ENCODE peak calls at places on chromosomes 2 and 18, in six cellular contexts. P is IMR-90, V is HCT116, B is HepG2, I is K562, D is H1. X is an unnamed sample.

GRCh38 chr2:161036926-161037325 is 123.3 kb upstream of the TANK start:
- DNase-seq in P (no peak), V (no peak), B (no peak), I (no peak), D (no peak), X (no peak)

GRCh38 chr2:190763901-190764514 is 115.1 kb downstream of the NAB1 start:
- DNase-seq in P (peak; percentile 57), V (no peak), B (no peak), I (peak; percentile 17), D (no peak), X (no peak)

GRCh38 chr18:13280066-13280795 is 61.7 kb downstream of the LDLRAD4 start:
- DNase-seq in P (no peak), V (no peak), B (no peak), I (no peak), D (no peak), X (no peak)

GRCh38 chr2:25639696-25640095 is 33.7 kb downstream of the DTNB start:
- DNase-seq in P (no peak), V (no peak), B (no peak), I (no peak), D (no peak), X (no peak)

GRCh38 chr18:5150888-5151287 is 46.2 kb downstream of the AKAIN1 start:
- DNase-seq in P (no peak), V (no peak), B (no peak), I (no peak), D (no peak), X (no peak)

GRCh38 chr2:57880967-57881366 is 165.6 kb upstream of the VRK2 start:
- DNase-seq in P (no peak), V (no peak), B (no peak), I (no peak), D (no peak), X (no peak)

GRCh38 chr2:183060500-183061231 is 17.9 kb upstream of the DUSP19 start:
- DNase-seq in P (no peak), V (no peak), B (peak; percentile 58), I (no peak), D (no peak), X (no peak)

GRCh38 chr2:37318401-37318800 is 6.2 kb downstream of the PRKD3 start:
- DNase-seq in P (peak; percentile 96), V (no peak), B (no peak), I (no peak), D (no peak), X (no peak)

GRCh38 chr2:239953418-239954061 is 71.6 kb downstream of the NDUFA10 start:
- DNase-seq in P (peak; percentile 15), V (no peak), B (no peak), I (no peak), D (no peak), X (no peak)

GRCh38 chr2:217466799-217467198 is 536.0 kb downstream of the TNS1 start:
- DNase-seq in P (no peak), V (no peak), B (no peak), I (no peak), D (no peak), X (no peak)

GRCh38 chr2:3712424-3712823 is 9.0 kb downstream of the DCDC2C start:
- DNase-seq in P (no peak), V (no peak), B (no peak), I (no peak), D (no peak), X (no peak)

GRCh38 chr2:11748018-11748860 is 1.8 kb downstream of the LPIN1 start:
- DNase-seq in P (no peak), V (no peak), B (no peak), I (no peak), D (no peak), X (no peak)

GRCh38 chr2:30686000-30686399 is 121.2 kb downstream of the CAPN13 start:
- DNase-seq in P (no peak), V (no peak), B (peak; percentile 59), I (peak; percentile 31), D (no peak), X (peak; percentile 55)

GRCh38 chr2:39118786-39119499 is 1.9 kb downstream of the SOS1 start:
- DNase-seq in P (no peak), V (no peak), B (no peak), I (no peak), D (no peak), X (no peak)

GRCh38 chr2:119291588-119292167 is 68.0 kb downstream of the STEAP3 start:
- DNase-seq in P (no peak), V (no peak), B (peak; percentile 29), I (no peak), D (no peak), X (no peak)

GRCh38 chr2:238696323-238696722 is 151.6 kb upstream of the TWIST2 start:
- DNase-seq in P (no peak), V (no peak), B (no peak), I (no peak), D (no peak), X (no peak)

GRCh38 chr18:51908598-51908944 is 431.4 kb upstream of the DCC start:
- DNase-seq in P (no peak), V (no peak), B (no peak), I (no peak), D (no peak), X (no peak)

GRCh38 chr18:63119647-63120046 is 199.9 kb downstream of the BCL2 start:
- DNase-seq in P (peak; percentile 8), V (peak; percentile 31), B (peak; percentile 6), I (no peak), D (peak; percentile 3), X (peak; percentile 12)

GRCh38 chr2:235692671-235693171 is 198.9 kb downstream of the AGAP1 start:
- DNase-seq in P (no peak), V (no peak), B (no peak), I (no peak), D (no peak), X (no peak)

GRCh38 chr2:102193074-102193473 is 6.3 kb downstream of the IL1RL2 start:
- DNase-seq in P (peak; percentile 54), V (no peak), B (no peak), I (no peak), D (no peak), X (no peak)

GRCh38 chr2:239751719-239752355 is 273.3 kb downstream of the NDUFA10 start:
- DNase-seq in P (no peak), V (no peak), B (no peak), I (no peak), D (no peak), X (no peak)

GRCh38 chr2:25131567-25132295 is 36.6 kb downstream of the POMC start:
- DNase-seq in P (no peak), V (no peak), B (no peak), I (peak; percentile 57), D (no peak), X (no peak)

GRCh38 chr2:138503087-138503442 is 1.5 kb downstream of the SPOPL start:
- DNase-seq in P (no peak), V (no peak), B (no peak), I (no peak), D (no peak), X (no peak)

GRCh38 chr2:52269696-52270485 is 1238.0 kb upstream of the NRXN1 start:
- DNase-seq in P (peak; percentile 80), V (no peak), B (no peak), I (no peak), D (no peak), X (no peak)

GRCh38 chr2:209314641-209315040 is 109.2 kb upstream of the MAP2 start:
- DNase-seq in P (no peak), V (no peak), B (no peak), I (no peak), D (no peak), X (no peak)

GRCh38 chr2:226012116-226012515 is 612.6 kb downstream of the NYAP2 start:
- DNase-seq in P (no peak), V (no peak), B (no peak), I (no peak), D (no peak), X (no peak)
- TF ChIP-seq RAD21 in P (no peak), V (no peak), B (no peak), I (no peak), D (no peak), X (no peak)

GRCh38 chr2:949384-949893 is 1.2 kb upstream of the SNTG2 start:
- DNase-seq in P (no peak), V (no peak), B (no peak), I (no peak), D (no peak), X (no peak)

GRCh38 chr2:953408-953807 is 2.8 kb downstream of the SNTG2 start:
- DNase-seq in P (no peak), V (no peak), B (no peak), I (no peak), D (no peak), X (no peak)

GRCh38 chr2:950627-950992 is at the start of gene SNTG2:
- DNase-seq in P (no peak), V (no peak), B (no peak), I (peak; percentile 88), D (no peak), X (no peak)

GRCh38 chr2:951224-952006 is 766 bp downstream of the SNTG2 start:
- DNase-seq in P (no peak), V (no peak), B (no peak), I (no peak), D (no peak), X (no peak)

DNA sequence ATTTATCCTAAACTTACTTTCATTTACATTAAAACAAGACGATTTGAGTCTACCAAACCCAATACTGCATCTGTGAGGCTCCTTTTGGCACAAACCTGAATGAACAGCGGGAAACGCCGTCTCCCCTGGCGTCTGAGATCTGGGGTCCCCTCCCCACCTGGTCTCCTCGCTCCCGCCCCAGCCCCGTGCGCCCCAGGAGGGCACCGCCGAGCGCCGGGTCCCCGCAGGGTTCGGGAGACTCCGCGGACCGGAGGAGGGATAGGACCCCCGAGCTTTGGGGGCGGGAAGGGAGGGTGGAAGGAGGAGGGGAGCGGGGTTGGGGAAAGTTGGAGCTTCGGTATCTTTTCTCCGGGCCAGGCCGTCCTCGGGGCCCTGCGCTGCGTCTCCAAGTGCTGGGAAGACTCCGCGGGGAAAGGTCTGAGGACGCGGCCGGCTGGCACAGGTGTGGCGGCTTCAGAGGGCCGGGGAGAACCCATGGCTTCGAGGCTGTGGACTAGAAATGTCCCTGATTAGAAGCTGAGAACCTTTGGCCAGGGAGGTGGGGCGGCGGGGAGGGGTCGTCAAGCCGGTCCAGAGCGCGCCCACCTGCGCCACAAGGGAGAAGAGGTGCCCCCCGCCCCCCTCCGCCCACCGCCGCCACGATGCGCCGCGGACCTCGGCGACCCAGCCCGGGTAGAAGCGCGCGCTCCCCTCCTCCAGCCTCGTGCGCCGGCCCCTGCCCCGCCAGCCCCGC is 589 bp upstream of the SNTG2 start:
- DNase-seq in P (no peak), V (no peak), B (no peak), I (no peak), D (no peak), X (no peak)
- TF ChIP-seq RAD21 in P (no peak), V (no peak), B (no peak), I (no peak), D (no peak), X (no peak)

GRCh38 chr18:50143295-50143694 is 51.7 kb downstream of the MYO5B start:
- DNase-seq in P (no peak), V (no peak), B (no peak), I (no peak), D (no peak), X (no peak)
- TF ChIP-seq RAD21 in P (no peak), V (no peak), B (no peak), I (no peak), D (peak; percentile 34), X (no peak)

DNA sequence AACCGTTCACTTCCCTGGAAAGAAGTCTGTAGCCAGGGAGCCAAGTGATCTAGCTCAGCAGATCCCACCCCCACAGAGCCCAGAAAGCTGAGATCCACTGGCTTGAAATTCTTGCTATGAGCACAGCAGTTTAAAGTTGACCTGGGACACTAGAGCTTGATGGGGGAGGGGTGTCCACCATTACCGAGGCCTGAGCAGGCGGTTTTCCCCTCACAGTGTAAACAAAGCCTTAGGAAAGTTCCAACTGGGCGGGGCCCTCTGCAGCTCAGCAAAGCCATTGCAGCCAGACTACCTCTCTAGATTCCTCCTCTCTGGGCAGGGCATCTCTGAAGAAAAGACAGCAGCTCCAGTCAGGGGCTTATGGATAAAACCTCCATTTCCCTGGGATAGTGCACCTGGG is 887.2 kb upstream of the LRATD1 start:
- DNase-seq in P (no peak), V (no peak), B (peak; percentile 31), I (no peak), D (no peak), X (no peak)
- TF ChIP-seq RAD21 in P (no peak), V (no peak), B (no peak), I (no peak), D (no peak), X (no peak)

X was measured in A549.